ENCODE peak calls at places on chromosomes 7 and 10, in seven cellular contexts. J is HEK293T; U is stimulated activated CD4-positive, alpha-beta T cell treated with anti-CD3 and anti-CD28 coated beads, Interleukin-4, amount 100 ng/mL, for 24 hours; T is Karpas-422; M is AML-193; N is T-cell; D is endothelial cell. E is an unnamed sample.

GRCh38 chr10:132001238-132001977 is 19.7 kb upstream of the BNIP3 start:
- DNase-seq in J (no peak), U (no peak), T (peak; percentile 70), M (no peak), N (no peak), D (no peak), E (no peak)

GRCh38 chr10:100934084-100934659 is 21.4 kb downstream of the SLF2 start:
- DNase-seq in J (peak; percentile 40), U (no peak), T (peak; percentile 51), M (peak; percentile 19), N (no peak), D (peak; percentile 8), E (peak; percentile 67)

GRCh38 chr10:5499493-5499800 is at the start of gene CALML5:
- DNase-seq in J (no peak), U (no peak), T (no peak), M (no peak), N (no peak), D (no peak), E (no peak)

GRCh38 chr10:101141622-101142532 is 10.8 kb downstream of the TLX1 start:
- DNase-seq in J (peak; percentile 96), U (peak; percentile 85), T (peak; percentile 90), M (peak; percentile 57), N (peak; percentile 56), D (peak; percentile 91), E (peak; percentile 86)

GRCh38 chr10:43190775-43191174 is 52.5 kb downstream of the CSGALNACT2 start:
- DNase-seq in J (no peak), U (no peak), T (no peak), M (no peak), N (no peak), D (no peak), E (no peak)

GRCh38 chr10:133257489-133258065 is 19.1 kb downstream of the ADAM8 start:
- DNase-seq in J (peak; percentile 54), U (no peak), T (peak; percentile 64), M (peak; percentile 32), N (no peak), D (peak; percentile 57), E (peak; percentile 90)

GRCh38 chr10:125113661-125114388 is 46.5 kb downstream of the CTBP2 start:
- DNase-seq in J (no peak), U (no peak), T (no peak), M (no peak), N (no peak), D (no peak), E (no peak)

GRCh38 chr7:22121702-22122474 is 176.2 kb upstream of the CDCA7L start:
- DNase-seq in J (no peak), U (no peak), T (no peak), M (no peak), N (no peak), D (peak; percentile 21), E (peak; percentile 52)

GRCh38 chr10:33143160-33143728 is 185.2 kb upstream of the ITGB1 start:
- DNase-seq in J (no peak), U (peak; percentile 75), T (no peak), M (no peak), N (no peak), D (no peak), E (no peak)